ENCODE peak calls at places on chromosomes 1 and 21, in nine cellular contexts. D is activated T-helper 17 cell treated with anti-CD3 and anti-CD28 coated beads, Interleukin-2, amount 50 U/mL, for 72 hours; X is omental fat pad; P is natural killer cell; C is activated CD8-positive, alpha-beta T cell treated with anti-CD3 and anti-CD28 coated beads for 36 hours; H is sciatic nerve; A is naive thymus-derived CD8-positive, alpha-beta T cell; R is aorta; W is left lung. K is an unnamed sample.

GRCh38 chr1:42195841-42196240 is 31.3 kb upstream of the GUCA2A start:
- ATAC-seq in C (no peak), H (no peak), P (no peak), D (no peak), A (no peak), W (no peak), R (no peak), X (no peak), K (no peak)

GRCh38 chr1:37839676-37840075 is 19.7 kb downstream of the MTF1 start:
- ATAC-seq in C (no peak), W (no peak), P (no peak), R (no peak), H (no peak), X (no peak), D (no peak), A (no peak), K (no peak)

GRCh38 chr1:89547563-89548485 is 23.2 kb downstream of the LRRC8B start:
- ATAC-seq in W (peak; percentile 57), P (no peak), A (no peak), X (peak; percentile 48), R (peak; percentile 39), H (peak; percentile 31), C (peak; percentile 55), D (peak; percentile 55), K (peak; percentile 69)

GRCh38 chr1:84700065-84700464 is 9.8 kb upstream of the SSX2IP start:
- ATAC-seq in W (peak; percentile 47), A (no peak), D (no peak), H (peak; percentile 39), C (no peak), R (no peak), X (no peak), P (no peak), K (no peak)

GRCh38 chr1:1752671-1753606 is 25.3 kb downstream of the NADK start:
- ATAC-seq in H (peak; percentile 19), X (no peak), W (no peak), R (no peak), D (no peak), C (no peak), P (no peak), A (no peak), K (no peak)

GRCh38 chr21:42737969-42738590 is 84.7 kb downstream of the PDE9A start:
- ATAC-seq in P (peak; percentile 72), X (peak; percentile 34), D (peak; percentile 80), W (peak; percentile 54), A (peak; percentile 92), C (peak; percentile 88), R (peak; percentile 63), H (peak; percentile 92), K (peak; percentile 93)

GRCh38 chr1:20237646-20238045 is 51.3 kb upstream of the PLA2G2C start:
- ATAC-seq in W (no peak), D (no peak), A (no peak), P (no peak), R (no peak), X (no peak), H (no peak), C (no peak), K (no peak)

GRCh38 chr1:190474587-190475305 is 2.9 kb downstream of the BRINP3 start:
- ATAC-seq in X (no peak), W (peak; percentile 17), R (no peak), C (no peak), D (no peak), A (no peak), P (no peak), H (no peak), K (no peak)

GRCh38 chr21:42417533-42417932 is 13.8 kb downstream of the UBASH3A start:
- ATAC-seq in C (peak; percentile 20), X (no peak), P (peak; percentile 60), H (no peak), W (no peak), A (no peak), D (peak; percentile 32), R (no peak), K (peak; percentile 28)

GRCh38 chr1:206706298-206706791 is 21.6 kb downstream of the MAPKAPK2 start:
- ATAC-seq in R (peak; percentile 79), X (peak; percentile 76), D (peak; percentile 83), W (peak; percentile 53), C (peak; percentile 49), H (peak; percentile 36), A (no peak), P (no peak), K (peak; percentile 72)

GRCh38 chr1:111602974-111603373 is 16.6 kb upstream of the RAP1A start:
- ATAC-seq in C (peak; percentile 25), H (no peak), D (peak; percentile 53), P (no peak), R (no peak), W (no peak), A (no peak), X (no peak), K (peak; percentile 17)

GRCh38 chr1:2914702-2915101 is 106.6 kb upstream of the ACTRT2 start:
- ATAC-seq in D (no peak), W (no peak), X (no peak), R (no peak), C (no peak), A (no peak), P (no peak), H (no peak), K (no peak)

GRCh38 chr1:94798472-94798871 is 21.7 kb upstream of the SLC44A3 start:
- ATAC-seq in C (no peak), X (no peak), R (no peak), W (peak; percentile 7), H (no peak), D (no peak), A (no peak), P (no peak), K (no peak)

GRCh38 chr21:31339736-31340135 is 4.3 kb downstream of the TIAM1 start:
- ATAC-seq in A (no peak), C (no peak), W (no peak), H (no peak), P (no peak), D (no peak), X (no peak), R (no peak), K (no peak)

GRCh38 chr1:42403880-42404400 is 23.3 kb downstream of the RIMKLA start:
- ATAC-seq in D (no peak), C (no peak), X (no peak), R (no peak), A (no peak), W (no peak), P (no peak), H (no peak), K (no peak)

GRCh38 chr1:240658312-240658975 is 46.5 kb upstream of the GREM2 start:
- ATAC-seq in H (no peak), P (no peak), D (no peak), C (no peak), A (no peak), W (no peak), X (no peak), R (no peak), K (no peak)

K was measured in activated CD4-positive, CD25-positive, alpha-beta regulatory T cell treated with anti-CD3 and anti-CD28 coated beads, Interleukin-2, amount 50 U/mL, for 24 hours.